ENCODE peak calls at places on chromosomes 5 and 9, in eight cellular contexts. One of them, this sample, is unnamed.

GRCh38 chr5:73182282-73182681 is 9.3 kb downstream of the TMEM174 start:
- DNase-seq in tibial nerve: no peak
- DNase-seq in HCT116: no peak
- DNase-seq in ovary: no peak
- DNase-seq in H1: no peak
- DNase-seq in upper lobe of left lung: no peak
- DNase-seq in adrenal gland: no peak
- DNase-seq in A549: no peak
- DNase-seq in this sample: no peak

GRCh38 chr5:10592598-10592997 is 28.7 kb downstream of the ANKRD33B start:
- DNase-seq in tibial nerve: no peak
- DNase-seq in HCT116: no peak
- DNase-seq in ovary: no peak
- DNase-seq in H1: no peak
- DNase-seq in upper lobe of left lung: peak; percentile 17
- DNase-seq in adrenal gland: no peak
- DNase-seq in A549: no peak
- DNase-seq in this sample: no peak

GRCh38 chr5:99334936-99335335 is 406.1 kb upstream of the CHD1 start:
- DNase-seq in tibial nerve: no peak
- DNase-seq in HCT116: no peak
- DNase-seq in ovary: no peak
- DNase-seq in H1: no peak
- DNase-seq in upper lobe of left lung: no peak
- DNase-seq in adrenal gland: no peak
- DNase-seq in A549: no peak
- DNase-seq in this sample: no peak

GRCh38 chr5:170738840-170739239 is 44.7 kb upstream of the GABRP start:
- DNase-seq in tibial nerve: no peak
- DNase-seq in HCT116: no peak
- DNase-seq in ovary: no peak
- DNase-seq in H1: peak; percentile 44
- DNase-seq in upper lobe of left lung: peak; percentile 30
- DNase-seq in adrenal gland: no peak
- DNase-seq in A549: no peak
- DNase-seq in this sample: no peak

GRCh38 chr5:139684350-139684880 is 36.3 kb downstream of the CXXC5 start:
- DNase-seq in tibial nerve: no peak
- DNase-seq in HCT116: no peak
- DNase-seq in ovary: no peak
- DNase-seq in H1: no peak
- DNase-seq in upper lobe of left lung: no peak
- DNase-seq in adrenal gland: no peak
- DNase-seq in A549: no peak
- DNase-seq in this sample: no peak

GRCh38 chr5:1325191-1325741 is 19.6 kb downstream of the CLPTM1L start:
- DNase-seq in tibial nerve: no peak
- DNase-seq in HCT116: no peak
- DNase-seq in ovary: no peak
- DNase-seq in H1: no peak
- DNase-seq in upper lobe of left lung: no peak
- DNase-seq in adrenal gland: no peak
- DNase-seq in A549: no peak
- DNase-seq in this sample: no peak

GRCh38 chr9:79656127-79656526 is 84.4 kb downstream of the TLE4 start:
- DNase-seq in tibial nerve: no peak
- DNase-seq in HCT116: no peak
- DNase-seq in ovary: no peak
- DNase-seq in H1: no peak
- DNase-seq in upper lobe of left lung: no peak
- DNase-seq in adrenal gland: no peak
- DNase-seq in A549: no peak
- DNase-seq in this sample: no peak

GRCh38 chr9:99173570-99174504 is 47.9 kb downstream of the ALG2 start:
- DNase-seq in tibial nerve: no peak
- DNase-seq in HCT116: no peak
- DNase-seq in ovary: no peak
- DNase-seq in H1: no peak
- DNase-seq in upper lobe of left lung: no peak
- DNase-seq in adrenal gland: no peak
- DNase-seq in A549: no peak
- DNase-seq in this sample: no peak

GRCh38 chr5:137395011-137395755 is 103.9 kb downstream of the SPOCK1 start:
- DNase-seq in tibial nerve: no peak
- DNase-seq in HCT116: no peak
- DNase-seq in ovary: no peak
- DNase-seq in H1: no peak
- DNase-seq in upper lobe of left lung: no peak
- DNase-seq in adrenal gland: no peak
- DNase-seq in A549: no peak
- DNase-seq in this sample: no peak

GRCh38 chr5:143920772-143921171 is 108.8 kb downstream of the HMHB1 start:
- DNase-seq in tibial nerve: no peak
- DNase-seq in HCT116: no peak
- DNase-seq in ovary: no peak
- DNase-seq in H1: no peak
- DNase-seq in upper lobe of left lung: no peak
- DNase-seq in adrenal gland: no peak
- DNase-seq in A549: no peak
- DNase-seq in this sample: no peak

GRCh38 chr5:36661446-36662220 is 55.2 kb downstream of the SLC1A3 start:
- DNase-seq in tibial nerve: no peak
- DNase-seq in HCT116: no peak
- DNase-seq in ovary: no peak
- DNase-seq in H1: no peak
- DNase-seq in upper lobe of left lung: no peak
- DNase-seq in adrenal gland: no peak
- DNase-seq in A549: no peak
- DNase-seq in this sample: no peak

GRCh38 chr5:72523960-72524582 is 16.9 kb upstream of the ZNF366 start:
- DNase-seq in tibial nerve: peak; percentile 42
- DNase-seq in HCT116: peak; percentile 67
- DNase-seq in ovary: no peak
- DNase-seq in H1: no peak
- DNase-seq in upper lobe of left lung: no peak
- DNase-seq in adrenal gland: no peak
- DNase-seq in A549: no peak
- DNase-seq in this sample: peak; percentile 46

GRCh38 chr9:91741529-91741928 is 208.5 kb downstream of the ROR2 start:
- DNase-seq in tibial nerve: no peak
- DNase-seq in HCT116: no peak
- DNase-seq in ovary: no peak
- DNase-seq in H1: no peak
- DNase-seq in upper lobe of left lung: no peak
- DNase-seq in adrenal gland: no peak
- DNase-seq in A549: no peak
- DNase-seq in this sample: no peak

GRCh38 chr9:129656795-129657390 is 8.6 kb upstream of the PRRX2 start:
- DNase-seq in tibial nerve: no peak
- DNase-seq in HCT116: peak; percentile 39
- DNase-seq in ovary: no peak
- DNase-seq in H1: no peak
- DNase-seq in upper lobe of left lung: no peak
- DNase-seq in adrenal gland: no peak
- DNase-seq in A549: peak; percentile 83
- DNase-seq in this sample: peak; percentile 40

GRCh38 chr5:89313804-89314588 is 431.0 kb upstream of the MEF2C start:
- DNase-seq in tibial nerve: no peak
- DNase-seq in HCT116: peak; percentile 41
- DNase-seq in ovary: no peak
- DNase-seq in H1: no peak
- DNase-seq in upper lobe of left lung: no peak
- DNase-seq in adrenal gland: no peak
- DNase-seq in A549: no peak
- DNase-seq in this sample: no peak

GRCh38 chr5:75046366-75047142 is 5.8 kb downstream of the GCNT4 start:
- DNase-seq in tibial nerve: no peak
- DNase-seq in HCT116: no peak
- DNase-seq in ovary: no peak
- DNase-seq in H1: no peak
- DNase-seq in upper lobe of left lung: no peak
- DNase-seq in adrenal gland: no peak
- DNase-seq in A549: no peak
- DNase-seq in this sample: no peak

GRCh38 chr5:75034137-75034739 is 18.1 kb downstream of the GCNT4 start:
- DNase-seq in tibial nerve: no peak
- DNase-seq in HCT116: no peak
- DNase-seq in ovary: no peak
- DNase-seq in H1: no peak
- DNase-seq in upper lobe of left lung: peak; percentile 85
- DNase-seq in adrenal gland: no peak
- DNase-seq in A549: no peak
- DNase-seq in this sample: no peak

GRCh38 chr5:168875839-168876238 is 296.7 kb upstream of the PANK3 start:
- DNase-seq in tibial nerve: no peak
- DNase-seq in HCT116: no peak
- DNase-seq in ovary: no peak
- DNase-seq in H1: no peak
- DNase-seq in upper lobe of left lung: no peak
- DNase-seq in adrenal gland: no peak
- DNase-seq in A549: no peak
- DNase-seq in this sample: no peak

DNA sequence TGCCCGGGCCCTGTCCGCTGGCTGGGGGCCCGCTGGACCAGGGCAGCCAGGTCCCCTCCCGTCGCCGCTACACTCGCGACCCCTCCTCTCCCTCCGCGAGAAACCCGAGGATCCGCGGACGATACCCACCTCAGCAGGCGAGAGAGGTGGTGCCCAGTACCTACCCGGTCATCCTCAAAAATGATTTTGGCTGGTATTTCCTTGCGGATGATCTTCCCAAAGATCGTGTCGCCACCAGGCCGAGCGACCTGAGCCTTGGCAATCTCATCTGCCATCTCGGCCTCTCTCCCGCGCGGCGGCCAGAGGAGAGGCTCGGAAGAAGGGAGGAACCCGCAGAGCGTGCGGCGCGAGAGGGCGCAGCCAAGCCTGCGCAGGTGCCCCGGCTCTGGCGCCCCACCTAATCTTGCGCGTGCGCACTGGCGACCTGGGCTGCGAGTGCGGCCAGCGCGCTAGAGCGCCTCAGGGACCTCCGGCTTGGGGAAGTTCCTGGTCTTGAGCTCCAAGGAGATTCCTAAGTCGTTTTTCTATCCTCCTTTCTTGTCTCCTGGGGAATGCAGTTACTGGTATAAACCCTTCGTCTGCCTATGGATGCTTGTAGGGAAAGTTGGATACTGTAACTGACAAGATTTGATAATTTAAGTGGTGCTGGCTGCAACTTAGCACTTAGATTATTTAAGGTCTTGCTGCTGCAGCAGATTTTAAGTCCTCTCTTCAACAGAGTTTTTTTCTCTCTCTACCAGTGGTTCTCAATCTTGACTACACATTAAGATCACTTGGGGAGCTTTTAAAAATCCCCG is at the start of gene HINT1:
- DNase-seq in tibial nerve: peak; percentile 82
- DNase-seq in HCT116: peak; percentile 79
- DNase-seq in ovary: peak; percentile 93
- DNase-seq in H1: peak; percentile 93
- DNase-seq in upper lobe of left lung: peak; percentile 96
- DNase-seq in adrenal gland: peak; percentile 93
- DNase-seq in A549: peak; percentile 96
- DNase-seq in this sample: peak; percentile 90
- H3K4me1 ChIP-seq in tibial nerve: peaks cover 15% of the 10 kb centered on the region
- H3K4me1 ChIP-seq in HCT116: peaks cover 19% of the 10 kb centered on the region
- H3K4me1 ChIP-seq in ovary: no peaks in the 10 kb centered on the region
- H3K4me1 ChIP-seq in H1: no peaks in the 10 kb centered on the region
- H3K4me1 ChIP-seq in upper lobe of left lung: peaks cover 15% of the 10 kb centered on the region
- H3K4me1 ChIP-seq in adrenal gland: peaks cover 9% of the 10 kb centered on the region
- H3K4me1 ChIP-seq in A549: peaks cover 13% of the 10 kb centered on the region
- H3K4me1 ChIP-seq in this sample: peaks cover 4% of the 10 kb centered on the region

GRCh38 chr5:87392170-87392569 is 20.6 kb downstream of the CCNH start:
- DNase-seq in tibial nerve: no peak
- DNase-seq in HCT116: no peak
- DNase-seq in ovary: no peak
- DNase-seq in H1: no peak
- DNase-seq in upper lobe of left lung: no peak
- DNase-seq in adrenal gland: no peak
- DNase-seq in A549: no peak
- DNase-seq in this sample: no peak
- TF ChIP-seq POLR2A in tibial nerve: no peak
- TF ChIP-seq POLR2A in HCT116: no peak
- TF ChIP-seq POLR2A in ovary: no peak
- TF ChIP-seq POLR2A in H1: no peak
- TF ChIP-seq POLR2A in upper lobe of left lung: no peak
- TF ChIP-seq POLR2A in adrenal gland: no peak
- TF ChIP-seq POLR2A in A549: no peak
- TF ChIP-seq POLR2A in this sample: no peak

DNA sequence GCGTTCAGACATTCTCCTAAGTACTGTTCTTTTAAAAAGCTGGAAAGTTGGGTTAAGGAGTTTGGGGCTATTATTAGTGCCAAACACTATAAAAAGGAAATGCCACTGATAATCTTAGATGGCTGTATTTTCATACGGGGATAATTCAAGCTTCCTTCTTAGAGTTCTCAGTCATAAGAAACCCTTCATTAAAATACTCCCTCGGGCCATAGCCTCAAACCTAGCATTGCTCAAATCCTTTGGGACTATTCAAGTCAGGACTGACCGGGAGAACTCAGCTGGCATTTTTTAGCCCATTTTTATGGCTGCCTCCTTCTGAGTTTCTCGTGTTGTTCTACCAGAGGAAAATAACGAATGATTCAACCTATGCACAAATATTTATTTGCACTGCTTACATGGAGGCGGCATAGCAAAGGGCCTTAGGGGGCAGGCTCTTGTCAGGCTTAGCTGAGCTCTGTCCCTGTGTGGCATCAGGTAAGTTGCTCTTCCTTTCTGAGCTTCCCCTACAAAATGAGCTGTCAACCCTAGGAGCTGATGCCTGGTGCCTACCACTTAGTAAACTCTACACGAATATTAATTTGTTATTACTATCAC is 33.5 kb upstream of the ADAM19 start:
- DNase-seq in tibial nerve: no peak
- DNase-seq in HCT116: no peak
- DNase-seq in ovary: no peak
- DNase-seq in H1: no peak
- DNase-seq in upper lobe of left lung: no peak
- DNase-seq in adrenal gland: no peak
- DNase-seq in A549: no peak
- DNase-seq in this sample: no peak
- H3K4me1 ChIP-seq in tibial nerve: no peaks in the 10 kb centered on the region
- H3K4me1 ChIP-seq in HCT116: peaks cover 64% of the 10 kb centered on the region
- H3K4me1 ChIP-seq in ovary: no peaks in the 10 kb centered on the region
- H3K4me1 ChIP-seq in H1: no peaks in the 10 kb centered on the region
- H3K4me1 ChIP-seq in upper lobe of left lung: peaks cover 4% of the 10 kb centered on the region
- H3K4me1 ChIP-seq in adrenal gland: no peaks in the 10 kb centered on the region
- H3K4me1 ChIP-seq in A549: peaks cover 28% of the 10 kb centered on the region
- H3K4me1 ChIP-seq in this sample: no peaks in the 10 kb centered on the region

DNA sequence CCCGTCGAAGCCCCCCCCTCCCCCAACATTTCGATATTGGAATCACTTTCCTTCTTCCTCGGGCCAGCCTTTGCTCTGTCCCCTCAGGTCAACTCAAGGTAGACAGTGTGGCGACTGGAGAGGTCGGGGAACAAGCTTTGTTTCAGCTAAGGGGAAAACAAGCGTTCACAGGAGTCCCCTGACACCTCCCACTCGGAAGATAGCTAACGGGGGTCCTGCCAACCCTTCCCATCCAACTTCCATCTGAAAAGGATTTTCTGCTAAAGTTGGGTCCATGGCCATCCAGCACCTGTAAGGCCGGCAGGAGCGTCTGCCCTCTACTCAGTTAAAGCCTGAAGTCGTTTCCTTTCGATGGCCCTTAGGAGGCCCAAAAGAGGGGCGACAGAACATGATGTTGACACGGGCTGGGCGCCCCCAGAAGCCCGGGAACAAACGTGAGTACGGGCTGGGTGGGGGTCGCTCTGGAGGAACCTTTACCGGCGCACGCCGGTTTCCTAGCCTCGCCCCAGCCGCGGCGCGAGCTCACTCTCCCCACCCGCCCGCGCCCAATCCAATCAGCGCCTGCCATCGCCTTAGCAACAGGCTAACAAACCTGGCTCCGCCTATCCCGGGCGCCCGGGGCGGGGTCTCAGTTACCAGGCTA is 2.5 kb downstream of the ARRDC3 start:
- DNase-seq in tibial nerve: peak; percentile 99
- DNase-seq in HCT116: peak; percentile 86
- DNase-seq in ovary: peak; percentile 98
- DNase-seq in H1: peak; percentile 97
- DNase-seq in upper lobe of left lung: peak; percentile 100
- DNase-seq in adrenal gland: peak; percentile 97
- DNase-seq in A549: peak; percentile 85
- DNase-seq in this sample: peak; percentile 99
- TF ChIP-seq POLR2A in tibial nerve: peak; percentile 90
- TF ChIP-seq POLR2A in HCT116: no peak
- TF ChIP-seq POLR2A in ovary: peak; percentile 94
- TF ChIP-seq POLR2A in H1: peak; percentile 98
- TF ChIP-seq POLR2A in upper lobe of left lung: peak; percentile 95
- TF ChIP-seq POLR2A in adrenal gland: no peak
- TF ChIP-seq POLR2A in A549: no peak
- TF ChIP-seq POLR2A in this sample: peak; percentile 88

This sample was measured in prostate gland.